ENCODE peak calls at places on chromosomes 7 and 10, in ten cellular contexts. L is Kasumi-1; P is activated T-cell treated with anti-CD3 and anti-CD28 coated beads, Interleukin-2, amount 50 U/mL, for 72 hours; S is activated CD8-positive, alpha-beta T cell treated with anti-CD3 and anti-CD28 coated beads, Interleukin-2, amount 10 ng/mL, durations not matched to agents 7 days and 5 days; T is GM20000; F is HFF-Myc; X is MCF 10A; J is esophagus squamous epithelium; H is GDM1; V is stimulated activated CD4-positive, alpha-beta T cell treated with anti-CD3 and anti-CD28 coated beads, Interleukin-2, amount 100 ng/mL, for 48 hours. A is an unnamed sample.

GRCh38 chr10:92792661-92793060 is 55.7 kb upstream of the EXOC6 start:
- DNase-seq in V (no peak), L (no peak), P (no peak), X (no peak), S (no peak), F (no peak), H (no peak), J (no peak), T (no peak), A (no peak)

GRCh38 chr10:111171183-111171582 is 94.4 kb downstream of the ADRA2A start:
- DNase-seq in T (no peak), V (no peak), S (no peak), X (no peak), H (no peak), P (no peak), J (no peak), L (no peak), F (no peak), A (no peak)

GRCh38 chr10:42987121-42987541 is 89.7 kb upstream of the RET start:
- DNase-seq in F (no peak), T (no peak), V (no peak), P (no peak), S (no peak), X (no peak), J (no peak), H (peak), L (peak), A (peak)

GRCh38 chr7:33692956-33693355 is 212.4 kb upstream of the BMPER start:
- DNase-seq in L (no peak), T (no peak), P (no peak), J (no peak), V (no peak), S (no peak), F (peak), H (no peak), X (peak), A (no peak)

GRCh38 chr10:112716076-112716475 is 234.0 kb upstream of the TCF7L2 start:
- DNase-seq in P (no peak), H (no peak), S (no peak), X (no peak), V (no peak), F (no peak), T (no peak), J (no peak), L (no peak), A (no peak)

GRCh38 chr10:79925614-79926013 is 23.3 kb downstream of the SFTPD start:
- DNase-seq in S (no peak), T (no peak), V (no peak), P (no peak), H (no peak), X (no peak), F (no peak), J (no peak), L (no peak), A (no peak)

GRCh38 chr10:77004917-77005564 is 632.6 kb downstream of the KCNMA1 start:
- DNase-seq in F (peak), S (no peak), T (peak), L (peak), V (no peak), P (peak), J (no peak), X (peak), H (peak), A (no peak)

GRCh38 chr10:58576736-58577366 is 64.2 kb downstream of the BICC1 start:
- DNase-seq in H (no peak), S (no peak), P (no peak), J (no peak), X (no peak), V (no peak), F (no peak), T (no peak), L (no peak), A (no peak)